ENCODE peak calls at places on chromosomes 6 and 20, in eight cellular contexts. F is PC-3, Z is OCI-LY7, U is right atrium auricular region, M is Peyer's patch, R is cardiac muscle cell, G is tibial artery, P is gastrocnemius medialis. Y is an unnamed sample. For H3K36me3, the result is how much of the 10 kb centered on the place peaks cover.

GRCh38 chr20:61668771-61669503 is 396.7 kb downstream of the TAF4 start:
- DNase-seq in F (no peak), Z (no peak), U (no peak), M (no peak), R (no peak), G (no peak), P (no peak), Y (no peak)

GRCh38 chr6:109978174-109979032 is at the start of gene GPR6:
- DNase-seq in F (peak), Z (peak), U (no peak), M (no peak), R (peak), G (no peak), P (no peak), Y (peak)

GRCh38 chr6:149086363-149086762 is 231.1 kb upstream of the TAB2 start:
- DNase-seq in F (no peak), Z (no peak), U (no peak), M (no peak), R (no peak), G (no peak), P (no peak), Y (no peak)

GRCh38 chr6:14316911-14317535 is 199.5 kb downstream of the CD83 start:
- DNase-seq in F (peak), Z (peak), U (no peak), M (no peak), R (no peak), G (no peak), P (no peak), Y (peak)

GRCh38 chr20:64140956-64141355 is 23.3 kb upstream of the MYT1 start:
- DNase-seq in F (no peak), Z (no peak), U (no peak), M (no peak), R (no peak), G (peak), P (no peak), Y (no peak)

GRCh38 chr6:25960689-25961088 is 1.9 kb upstream of the TRIM38 start:
- DNase-seq in F (no peak), Z (peak), U (no peak), M (no peak), R (no peak), G (no peak), P (no peak), Y (no peak)

GRCh38 chr6:153024401-153025017 is 22.0 kb upstream of the MTRF1L start:
- DNase-seq in F (peak), Z (peak), U (no peak), M (no peak), R (peak), G (no peak), P (no peak), Y (peak)

GRCh38 chr20:35443003-35443402 is 5.0 kb upstream of the GDF5 start:
- DNase-seq in F (no peak), Z (no peak), U (no peak), M (no peak), R (no peak), G (no peak), P (no peak), Y (no peak)

GRCh38 chr20:25233016-25233772 is 14.7 kb upstream of the PYGB start:
- DNase-seq in F (peak), Z (no peak), U (peak), M (peak), R (no peak), G (peak), P (no peak), Y (no peak)

GRCh38 chr6:149840345-149841075 is 23.6 kb downstream of the LRP11 start:
- DNase-seq in F (peak), Z (peak), U (peak), M (peak), R (peak), G (peak), P (peak), Y (no peak)

GRCh38 chr6:131819507-131820228 is 11.8 kb downstream of the ENPP1 start:
- DNase-seq in F (no peak), Z (no peak), U (no peak), M (no peak), R (no peak), G (no peak), P (no peak), Y (no peak)

GRCh38 chr20:62702886-62703852 is 5.5 kb upstream of the NTSR1 start:
- DNase-seq in F (peak), Z (no peak), U (no peak), M (no peak), R (no peak), G (no peak), P (no peak), Y (no peak)

GRCh38 chr6:53250761-53251672 is 97.7 kb downstream of the ELOVL5 start:
- DNase-seq in F (peak), Z (no peak), U (no peak), M (no peak), R (no peak), G (no peak), P (no peak), Y (no peak)

GRCh38 chr6:85574932-85575598 is 18.6 kb downstream of the SNX14 start:
- DNase-seq in F (peak), Z (no peak), U (no peak), M (no peak), R (no peak), G (no peak), P (no peak), Y (no peak)

GRCh38 chr20:11067359-11067758 is 393.6 kb upstream of the JAG1 start:
- DNase-seq in F (no peak), Z (no peak), U (no peak), M (no peak), R (peak), G (no peak), P (no peak), Y (no peak)

GRCh38 chr6:30207619-30208295 is 5.4 kb downstream of the TRIM26 start:
- DNase-seq in F (no peak), Z (no peak), U (no peak), M (no peak), R (no peak), G (no peak), P (no peak), Y (no peak)

GRCh38 chr6:30206152-30206551 is 7.1 kb downstream of the TRIM26 start:
- DNase-seq in F (no peak), Z (no peak), U (no peak), M (no peak), R (no peak), G (no peak), P (no peak), Y (no peak)

GRCh38 chr6:30211306-30211705 is 1.9 kb downstream of the TRIM26 start:
- DNase-seq in F (no peak), Z (peak), U (no peak), M (no peak), R (no peak), G (no peak), P (no peak), Y (no peak)

GRCh38 chr6:30202366-30202765 is 10.8 kb downstream of the TRIM26 start:
- DNase-seq in F (peak), Z (no peak), U (no peak), M (no peak), R (no peak), G (no peak), P (no peak), Y (no peak)

DNA sequence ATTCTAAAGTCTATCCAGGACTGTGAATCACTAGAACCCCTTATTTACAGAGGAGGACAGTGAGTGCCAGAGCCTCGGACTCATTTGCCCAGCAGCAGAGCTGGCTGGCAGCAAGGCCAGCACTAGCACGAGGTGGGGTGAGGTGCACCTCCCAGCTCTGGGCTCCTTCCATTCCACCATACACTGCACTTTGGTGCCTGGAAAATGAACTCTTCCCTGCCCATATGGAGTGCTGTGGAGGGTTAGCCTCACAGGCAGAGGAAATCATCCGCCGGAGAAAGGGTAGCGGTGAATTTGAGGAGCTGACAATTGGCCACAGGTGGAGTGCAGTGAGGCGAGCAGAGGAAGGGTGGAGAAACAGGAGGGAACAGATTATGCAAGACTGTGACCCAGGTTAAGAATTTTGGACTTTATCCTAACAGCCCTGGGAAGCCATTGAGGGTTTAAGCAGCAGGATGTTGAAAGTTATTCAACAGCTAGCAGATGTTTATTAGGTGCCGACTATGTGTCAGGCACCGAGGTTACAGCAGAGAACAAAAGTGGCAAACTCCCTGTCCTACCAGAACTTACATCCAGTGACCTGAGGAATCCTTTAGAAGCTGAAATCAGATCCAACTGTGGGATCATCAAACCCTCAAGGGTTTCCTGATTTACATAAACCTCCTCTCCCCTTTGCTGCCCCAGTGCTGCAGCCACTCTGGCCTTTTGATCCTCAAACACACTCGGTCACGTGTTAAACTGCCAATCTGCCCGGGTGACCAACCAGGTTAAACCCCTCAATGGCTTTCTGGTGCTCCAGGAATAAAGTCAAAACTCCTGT is 6.2 kb downstream of the TRIM26 start:
- DNase-seq in F (no peak), Z (peak), U (no peak), M (no peak), R (peak), G (no peak), P (peak), Y (no peak)
- H3K27ac ChIP-seq in F (no peak), Z (peak), U (peak), M (peak), R (peak), G (peak), P (peak), Y (no peak)

DNA sequence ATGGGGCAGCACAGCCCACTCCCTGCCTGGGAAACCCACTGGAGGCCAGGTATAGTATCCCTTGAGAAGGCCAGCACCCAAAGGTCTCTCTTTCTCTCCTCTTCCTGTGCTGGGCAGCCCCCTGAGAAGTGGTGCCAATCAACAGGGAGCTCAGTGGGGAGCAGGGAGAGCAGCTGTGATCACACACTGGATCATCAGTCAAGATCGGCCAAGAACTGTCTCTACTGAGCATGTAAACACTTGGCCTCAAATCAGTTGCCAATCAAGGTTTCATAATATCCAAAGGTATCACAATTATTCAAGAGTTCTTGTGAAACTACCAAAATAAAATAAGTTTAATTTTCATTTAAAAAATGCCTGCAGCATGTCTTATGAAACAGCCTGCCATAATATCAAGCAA is 18.8 kb downstream of the MRPL14 start:
- DNase-seq in F (no peak), Z (no peak), U (no peak), M (no peak), R (no peak), G (no peak), P (no peak), Y (no peak)
- H3K36me3 ChIP-seq in F (half or more), Z (half or more), U (under half), M (under half), R (under half), G (half or more), P (under half), Y (under half)

GRCh38 chr6:144007779-144008500 is at the start of gene PLAGL1:
- DNase-seq in F (peak), Z (no peak), U (peak), M (peak), R (peak), G (peak), P (peak), Y (peak)
- H3K27ac ChIP-seq in F (peak), Z (no peak), U (peak), M (peak), R (no peak), G (peak), P (peak), Y (no peak)

DNA sequence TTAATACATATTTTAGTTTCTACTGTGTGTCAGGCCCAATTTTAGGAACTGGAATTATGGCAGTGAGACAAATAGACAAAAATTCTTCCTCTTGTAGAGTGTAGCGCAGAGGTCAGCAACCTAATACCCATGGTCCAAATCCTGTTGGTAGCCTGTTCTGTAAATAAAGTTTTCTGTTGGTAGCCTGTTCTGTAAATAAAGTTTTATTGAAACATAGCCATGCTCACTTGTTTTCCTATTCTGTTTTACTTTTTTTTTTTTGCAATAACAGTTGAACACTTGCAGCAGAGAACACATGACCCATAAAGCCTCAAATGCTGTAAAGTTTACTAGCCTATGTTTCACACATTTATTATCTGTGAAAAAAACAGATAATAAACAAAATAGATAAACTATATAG is 87.9 kb downstream of the SCAF8 start:
- DNase-seq in F (no peak), Z (no peak), U (no peak), M (no peak), R (no peak), G (no peak), P (no peak), Y (no peak)
- H3K36me3 ChIP-seq in F (half or more), Z (half or more), U (half or more), M (under half), R (half or more), G (half or more), P (under half), Y (half or more)

DNA sequence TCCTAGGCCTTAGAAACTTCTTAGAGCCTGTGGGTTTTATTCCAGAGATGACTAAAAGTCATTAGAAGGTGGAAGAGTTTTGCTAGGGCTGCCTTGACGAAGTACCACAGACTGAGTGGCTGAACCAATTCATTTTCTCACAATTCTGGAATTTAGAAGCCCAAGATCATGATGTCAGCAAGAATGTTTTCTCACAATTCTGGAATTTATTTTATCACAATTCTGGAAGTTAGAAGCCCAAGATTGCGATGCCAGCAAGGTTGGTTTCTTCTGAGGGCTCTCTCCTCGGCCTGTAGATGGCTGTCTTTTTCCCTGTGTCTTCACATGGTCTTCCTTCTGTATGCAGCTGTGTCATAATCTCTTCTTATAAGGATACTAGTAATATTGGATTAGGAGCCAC is 672.9 kb upstream of the MARCKS start:
- DNase-seq in F (no peak), Z (no peak), U (no peak), M (no peak), R (no peak), G (no peak), P (no peak), Y (no peak)
- H3K27ac ChIP-seq in F (no peak), Z (no peak), U (no peak), M (no peak), R (no peak), G (no peak), P (no peak), Y (no peak)